ENCODE peak calls at places on chromosomes 16 and 17, in five cellular contexts. One of them, this sample, is unnamed.

GRCh38 chr17:28553000-28553505 is 629 bp upstream of the UNC119 start:
- DNase-seq in PC-3: no peak
- DNase-seq in NCI-H2081: no peak
- DNase-seq in tibial artery: no peak
- DNase-seq in neural crest cell: no peak
- DNase-seq in this sample: no peak

GRCh38 chr16:4053663-4054479 is 62.4 kb downstream of the ADCY9 start:
- DNase-seq in PC-3: peak
- DNase-seq in tibial artery: peak
- DNase-seq in NCI-H2081: peak
- DNase-seq in neural crest cell: no peak
- DNase-seq in this sample: no peak

GRCh38 chr17:34981538-34982241 is 1.4 kb downstream of the LIG3 start:
- DNase-seq in neural crest cell: no peak
- DNase-seq in tibial artery: no peak
- DNase-seq in PC-3: no peak
- DNase-seq in NCI-H2081: peak
- DNase-seq in this sample: no peak

GRCh38 chr17:4972322-4972721 is 4.7 kb upstream of the SPAG7 start:
- DNase-seq in NCI-H2081: no peak
- DNase-seq in PC-3: no peak
- DNase-seq in neural crest cell: no peak
- DNase-seq in tibial artery: no peak
- DNase-seq in this sample: no peak

GRCh38 chr16:68377667-68378420 is 67.0 kb downstream of the PRMT7 start:
- DNase-seq in tibial artery: no peak
- DNase-seq in NCI-H2081: no peak
- DNase-seq in neural crest cell: no peak
- DNase-seq in PC-3: no peak
- DNase-seq in this sample: peak

GRCh38 chr17:32672701-32673100 is 185.9 kb downstream of the CDK5R1 start:
- DNase-seq in NCI-H2081: no peak
- DNase-seq in tibial artery: no peak
- DNase-seq in PC-3: no peak
- DNase-seq in neural crest cell: no peak
- DNase-seq in this sample: no peak

GRCh38 chr17:67461228-67461780 is 84.2 kb downstream of the PITPNC1 start:
- DNase-seq in tibial artery: no peak
- DNase-seq in NCI-H2081: no peak
- DNase-seq in neural crest cell: no peak
- DNase-seq in PC-3: no peak
- DNase-seq in this sample: no peak

GRCh38 chr16:54277845-54278703 is 8.5 kb downstream of the IRX3 start:
- DNase-seq in neural crest cell: peak
- DNase-seq in tibial artery: peak
- DNase-seq in NCI-H2081: peak
- DNase-seq in PC-3: no peak
- DNase-seq in this sample: peak

GRCh38 chr17:65022751-65023421 is 33.7 kb downstream of the GNA13 start:
- DNase-seq in NCI-H2081: no peak
- DNase-seq in neural crest cell: no peak
- DNase-seq in PC-3: peak
- DNase-seq in tibial artery: no peak
- DNase-seq in this sample: no peak

GRCh38 chr17:34156401-34156740 is 98.7 kb upstream of the CCL2 start:
- DNase-seq in NCI-H2081: no peak
- DNase-seq in tibial artery: no peak
- DNase-seq in neural crest cell: no peak
- DNase-seq in PC-3: no peak
- DNase-seq in this sample: peak

GRCh38 chr17:42680331-42680808 is 1.3 kb downstream of the CCR10 start:
- DNase-seq in NCI-H2081: no peak
- DNase-seq in tibial artery: peak
- DNase-seq in neural crest cell: no peak
- DNase-seq in PC-3: no peak
- DNase-seq in this sample: peak

GRCh38 chr16:54284931-54285413 is 1.6 kb downstream of the IRX3 start:
- DNase-seq in tibial artery: peak
- DNase-seq in neural crest cell: no peak
- DNase-seq in NCI-H2081: no peak
- DNase-seq in PC-3: no peak
- DNase-seq in this sample: peak

GRCh38 chr16:85611455-85612190 is 1.5 kb upstream of the GSE1 start:
- DNase-seq in neural crest cell: no peak
- DNase-seq in PC-3: peak
- DNase-seq in tibial artery: peak
- DNase-seq in NCI-H2081: peak
- DNase-seq in this sample: peak

GRCh38 chr17:28551421-28552186 is 820 bp downstream of the UNC119 start:
- DNase-seq in PC-3: no peak
- DNase-seq in tibial artery: no peak
- DNase-seq in neural crest cell: no peak
- DNase-seq in NCI-H2081: no peak
- DNase-seq in this sample: no peak

GRCh38 chr17:64491034-64491860 is 5.6 kb downstream of the POLG2 start:
- DNase-seq in tibial artery: no peak
- DNase-seq in NCI-H2081: no peak
- DNase-seq in PC-3: peak
- DNase-seq in neural crest cell: no peak
- DNase-seq in this sample: no peak

GRCh38 chr17:21286066-21286770 is 1.7 kb downstream of the MAP2K3 start:
- DNase-seq in neural crest cell: no peak
- DNase-seq in PC-3: peak
- DNase-seq in NCI-H2081: peak
- DNase-seq in tibial artery: peak
- DNase-seq in this sample: peak

GRCh38 chr16:63461248-63461841 is 1425.1 kb upstream of the CDH8 start:
- DNase-seq in tibial artery: no peak
- DNase-seq in neural crest cell: peak
- DNase-seq in NCI-H2081: peak
- DNase-seq in PC-3: peak
- DNase-seq in this sample: peak

GRCh38 chr17:40327244-40327666 is 18.3 kb downstream of the RARA start:
- DNase-seq in neural crest cell: no peak
- DNase-seq in PC-3: no peak
- DNase-seq in NCI-H2081: no peak
- DNase-seq in tibial artery: no peak
- DNase-seq in this sample: no peak

GRCh38 chr16:20707461-20707860 is 10.0 kb upstream of the ACSM1 start:
- DNase-seq in tibial artery: no peak
- DNase-seq in NCI-H2081: no peak
- DNase-seq in PC-3: no peak
- DNase-seq in neural crest cell: no peak
- DNase-seq in this sample: no peak

GRCh38 chr17:45381001-45381400 is 51.7 kb downstream of the ARHGAP27 start:
- DNase-seq in NCI-H2081: no peak
- DNase-seq in neural crest cell: no peak
- DNase-seq in PC-3: no peak
- DNase-seq in tibial artery: no peak
- DNase-seq in this sample: no peak

GRCh38 chr17:48149174-48150106 is 41.9 kb downstream of the SNX11 start:
- DNase-seq in tibial artery: no peak
- DNase-seq in NCI-H2081: peak
- DNase-seq in neural crest cell: no peak
- DNase-seq in PC-3: no peak
- DNase-seq in this sample: peak

GRCh38 chr17:17041571-17042380 is 481 bp upstream of the MPRIP start:
- DNase-seq in neural crest cell: peak
- DNase-seq in tibial artery: peak
- DNase-seq in PC-3: peak
- DNase-seq in NCI-H2081: peak
- DNase-seq in this sample: peak

GRCh38 chr17:2064980-2065785 is 10.3 kb downstream of the HIC1 start:
- DNase-seq in PC-3: no peak
- DNase-seq in NCI-H2081: no peak
- DNase-seq in tibial artery: no peak
- DNase-seq in neural crest cell: no peak
- DNase-seq in this sample: peak

GRCh38 chr17:83196088-83196765 is 116.8 kb downstream of the METRNL start:
- DNase-seq in neural crest cell: no peak
- DNase-seq in NCI-H2081: no peak
- DNase-seq in PC-3: no peak
- DNase-seq in tibial artery: peak
- DNase-seq in this sample: no peak

GRCh38 chr16:68116256-68116853 is 31.2 kb downstream of the NFATC3 start:
- DNase-seq in neural crest cell: no peak
- DNase-seq in PC-3: peak
- DNase-seq in tibial artery: no peak
- DNase-seq in NCI-H2081: no peak
- DNase-seq in this sample: no peak

GRCh38 chr17:60102632-60103047 is 23.9 kb upstream of the HEATR6 start:
- DNase-seq in NCI-H2081: no peak
- DNase-seq in neural crest cell: no peak
- DNase-seq in tibial artery: no peak
- DNase-seq in PC-3: no peak
- DNase-seq in this sample: peak

GRCh38 chr16:53534206-53534605 is 31.2 kb upstream of the AKTIP start:
- DNase-seq in NCI-H2081: no peak
- DNase-seq in tibial artery: no peak
- DNase-seq in PC-3: no peak
- DNase-seq in neural crest cell: no peak
- DNase-seq in this sample: no peak

GRCh38 chr17:80948961-80949450 is 42.6 kb upstream of the CHMP6 start:
- DNase-seq in neural crest cell: no peak
- DNase-seq in NCI-H2081: no peak
- DNase-seq in PC-3: no peak
- DNase-seq in tibial artery: peak
- DNase-seq in this sample: no peak

GRCh38 chr17:44134752-44135568 is 6.8 kb upstream of the HROB start:
- DNase-seq in neural crest cell: no peak
- DNase-seq in PC-3: no peak
- DNase-seq in NCI-H2081: no peak
- DNase-seq in tibial artery: no peak
- DNase-seq in this sample: no peak